ENCODE peak calls at places on chromosomes 12 and 14, in four cellular contexts. R is AG09309, C is fibroblast of pulmonary artery, P is foreskin fibroblast. F is an unnamed sample.
A peak's percentile ranks its signal among the peaks of the same experiment; 100 is the strongest.

GRCh38 chr12:109495012-109495411 is 17.6 kb downstream of the UBE3B start:
- DNase-seq in P (no peak), C (no peak), R (no peak), F (no peak)

GRCh38 chr14:96730386-96730785 is 66.8 kb upstream of the VRK1 start:
- DNase-seq in R (no peak), C (no peak), P (no peak), F (no peak)

GRCh38 chr14:23110579-23111375 is 6.0 kb upstream of the CIROP start:
- DNase-seq in C (no peak), R (no peak), P (no peak), F (no peak)

GRCh38 chr14:47722929-47723693 is 47.7 kb upstream of the MDGA2 start:
- DNase-seq in R (no peak), P (no peak), C (no peak), F (no peak)

GRCh38 chr14:95180966-95181733 is 23.8 kb upstream of the DICER1 start:
- DNase-seq in R (no peak), C (peak; percentile 64), P (no peak), F (no peak)

GRCh38 chr14:32003585-32003984 is 73.5 kb upstream of the ARHGAP5 start:
- DNase-seq in P (no peak), R (no peak), C (no peak), F (no peak)

GRCh38 chr14:84425968-84426367 is 1104.0 kb upstream of the FLRT2 start:
- DNase-seq in C (no peak), P (no peak), R (no peak), F (no peak)

GRCh38 chr14:73180385-73180805 is 44.1 kb downstream of the PSEN1 start:
- DNase-seq in C (peak; percentile 91), P (peak; percentile 81), R (peak; percentile 46), F (no peak)

GRCh38 chr14:64110832-64111231 is 183.3 kb downstream of the ESR2 start:
- DNase-seq in C (no peak), P (no peak), R (no peak), F (no peak)

GRCh38 chr12:54592316-54592715 is 3.9 kb upstream of the PPP1R1A start:
- DNase-seq in C (no peak), R (no peak), P (peak; percentile 53), F (no peak)

GRCh38 chr14:68817513-68818212 is 24.8 kb upstream of the ZFP36L1 start:
- DNase-seq in C (no peak), R (no peak), P (no peak), F (no peak)

GRCh38 chr14:88786715-88787114 is 6.0 kb downstream of the EML5 start:
- DNase-seq in C (no peak), R (no peak), P (no peak), F (no peak)

GRCh38 chr12:53820503-53820902 is 68.7 kb upstream of the CISTR start:
- DNase-seq in P (peak; percentile 76), C (peak; percentile 9), R (no peak), F (no peak)

GRCh38 chr12:131050463-131051154 is 96.9 kb downstream of the ADGRD1 start:
- DNase-seq in C (no peak), P (no peak), R (no peak), F (no peak)

GRCh38 chr14:94119071-94119470 is 8.5 kb downstream of the IFI27 start:
- DNase-seq in R (no peak), P (no peak), C (no peak), F (no peak)

GRCh38 chr12:5745251-5745888 is 199.7 kb downstream of the ANO2 start:
- DNase-seq in C (peak; percentile 45), R (peak; percentile 25), P (peak; percentile 73), F (peak; percentile 1)

GRCh38 chr12:5746917-5747316 is 198.1 kb downstream of the ANO2 start:
- DNase-seq in P (no peak), C (no peak), R (no peak), F (no peak)

GRCh38 chr12:5746496-5746895 is 198.6 kb downstream of the ANO2 start:
- DNase-seq in P (no peak), R (no peak), C (no peak), F (no peak)

GRCh38 chr12:5746020-5746419 is 199.0 kb downstream of the ANO2 start:
- DNase-seq in P (no peak), C (no peak), R (no peak), F (no peak)

DNA sequence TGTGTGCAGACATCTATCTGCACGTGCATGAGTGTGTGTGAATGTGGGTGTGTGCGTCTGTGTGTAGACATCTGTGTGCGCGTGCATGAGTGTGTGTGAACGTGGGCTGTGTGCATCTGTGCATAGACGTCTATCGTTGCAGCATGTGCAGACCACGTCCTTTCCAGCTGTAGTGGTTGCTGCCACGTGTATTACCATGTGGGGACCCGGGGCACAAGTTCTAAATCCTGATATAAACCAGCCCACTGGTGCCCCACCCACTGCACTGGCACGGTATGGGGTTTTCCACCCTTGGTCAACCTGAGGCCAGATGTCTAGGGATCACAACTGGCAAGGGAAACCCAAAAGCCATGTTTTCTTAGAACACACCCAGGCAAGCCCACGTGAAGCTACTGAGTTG is 197.0 kb downstream of the ANO2 start:
- DNase-seq in R (no peak), P (no peak), C (no peak), F (no peak)
- H3K4me3 ChIP-seq in R (no peak overlapping the region), P (no peak overlapping the region), C (no peak overlapping the region), F (no peak overlapping the region)

GRCh38 chr14:54564071-54564798 is 2.7 kb upstream of the SAMD4A start:
- DNase-seq in R (no peak), P (peak; percentile 59), C (peak; percentile 74), F (no peak)
- TF ChIP-seq CTCF in R (peak; percentile 50), P (peak; percentile 57), C (peak; percentile 77), F (peak; percentile 67)

DNA sequence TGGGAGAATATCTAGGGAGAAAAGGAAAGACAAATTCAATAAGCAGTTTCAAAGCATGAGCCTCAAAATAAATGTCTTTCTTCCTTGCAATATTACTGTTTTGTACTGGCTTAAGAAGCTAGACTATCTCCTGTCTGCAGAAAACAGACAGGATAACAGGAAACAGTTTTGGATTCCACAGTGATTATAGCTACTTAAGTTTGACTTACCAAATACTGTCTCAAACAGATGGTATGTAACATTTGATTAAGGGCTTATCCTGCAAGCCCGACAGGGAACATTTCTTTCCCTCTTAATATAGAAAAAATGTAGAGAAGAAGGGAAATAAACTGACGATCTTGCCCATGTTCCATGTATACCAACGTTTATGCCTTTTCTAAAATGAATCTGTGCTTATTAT is 179.9 kb upstream of the EEA1 start:
- DNase-seq in P (peak; percentile 70), R (peak; percentile 37), C (peak; percentile 64), F (no peak)
- H3K4me3 ChIP-seq in P (no peak overlapping the region), R (no peak overlapping the region), C (no peak overlapping the region), F (no peak overlapping the region)

GRCh38 chr14:99806841-99807240 is 13.6 kb downstream of the EML1 start:
- DNase-seq in R (no peak), P (no peak), C (no peak), F (no peak)

GRCh38 chr14:99808133-99808505 is 14.9 kb downstream of the EML1 start:
- DNase-seq in P (no peak), C (no peak), R (no peak), F (no peak)

GRCh38 chr14:99808515-99808914 is 15.3 kb downstream of the EML1 start:
- DNase-seq in C (peak; percentile 26), P (no peak), R (no peak), F (no peak)

GRCh38 chr14:99806040-99806439 is 12.8 kb downstream of the EML1 start:
- DNase-seq in P (no peak), C (no peak), R (no peak), F (no peak)

GRCh38 chr14:99807413-99808132 is 14.4 kb downstream of the EML1 start:
- DNase-seq in P (no peak), C (peak; percentile 53), R (peak; percentile 80), F (no peak)
- TF ChIP-seq CTCF in P (no peak), C (peak; percentile 3), R (peak; percentile 19), F (peak; percentile 9)

GRCh38 chr14:90330203-90331196 is 1.2 kb downstream of the NRDE2 start:
- DNase-seq in R (no peak), P (no peak), C (no peak), F (no peak)
- H3K4me3 ChIP-seq in R (peak overlapping the region; percentile 83), P (peak overlapping the region; percentile 87), C (peak overlapping the region; percentile 80), F (peak overlapping the region; percentile 75)

DNA sequence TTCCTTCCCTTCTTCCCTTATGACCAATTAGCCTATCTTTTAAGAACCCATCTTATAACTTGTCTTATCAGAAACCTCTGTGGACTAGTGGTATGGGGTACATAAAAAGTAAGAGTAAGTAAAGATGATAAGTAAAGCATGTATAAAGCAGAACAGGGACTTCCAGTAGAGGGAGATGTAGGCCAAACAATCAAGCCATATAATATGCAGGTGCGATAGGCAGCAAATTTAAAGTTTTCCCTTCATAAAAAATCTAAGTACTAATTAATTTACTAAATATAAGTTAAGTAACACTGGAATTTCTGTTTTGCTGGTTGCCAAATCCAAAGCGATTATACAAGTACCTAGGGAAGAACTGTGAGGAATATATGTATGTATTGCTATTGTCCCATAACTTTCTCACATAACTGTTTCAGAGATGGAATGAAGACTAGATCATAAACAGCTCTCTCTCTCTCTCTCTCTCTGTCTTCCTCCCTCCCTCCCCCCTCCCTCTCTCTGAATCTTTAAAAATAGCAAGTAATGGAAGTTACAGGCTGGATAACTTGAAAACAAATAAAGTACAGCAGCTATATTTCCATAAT is 25.7 kb downstream of the METTL25 start:
- DNase-seq in R (no peak), P (peak; percentile 51), C (peak; percentile 62), F (peak; percentile 10)
- TF ChIP-seq CTCF in R (peak; percentile 50), P (peak; percentile 54), C (peak; percentile 74), F (peak; percentile 67)